ENCODE peak calls at places on chromosomes 11 and 22, in eight cellular contexts. T, X, U, L, B, E, S and I are unnamed samples.
A peak's percentile ranks its signal among the peaks of the same experiment; 100 is the strongest.

GRCh38 chr11:20193307-20193706 is 33.0 kb upstream of the DBX1 start:
- DNase-seq in U (no peak), B (no peak), T (no peak), L (no peak), S (no peak), E (no peak), X (no peak), I (no peak)

GRCh38 chr22:30806391-30806861 is 111.8 kb downstream of the OSBP2 start:
- DNase-seq in X (no peak), E (no peak), T (no peak), U (peak; percentile 42), S (no peak), L (peak; percentile 66), B (no peak), I (peak; percentile 27)

GRCh38 chr11:105923814-105924213 is 98.2 kb downstream of the MSANTD4 start:
- DNase-seq in S (no peak), E (no peak), L (peak; percentile 78), B (no peak), T (no peak), X (no peak), U (peak; percentile 24), I (no peak)

GRCh38 chr11:110763249-110764011 is 51.2 kb upstream of the ARHGAP20 start:
- DNase-seq in S (peak; percentile 33), B (no peak), U (peak; percentile 57), L (peak; percentile 88), X (no peak), T (no peak), E (no peak), I (no peak)

GRCh38 chr11:21414928-21415327 is 745.5 kb downstream of the NELL1 start:
- DNase-seq in S (no peak), L (no peak), X (no peak), T (no peak), E (no peak), U (no peak), B (no peak), I (no peak)

GRCh38 chr11:131658414-131658813 is 288.0 kb downstream of the NTM start:
- DNase-seq in B (no peak), T (no peak), E (no peak), U (no peak), X (no peak), L (no peak), S (no peak), I (no peak)

GRCh38 chr22:21657361-21658118 is 8.3 kb upstream of the PPIL2 start:
- DNase-seq in U (peak; percentile 19), E (peak; percentile 40), L (peak; percentile 32), S (peak; percentile 29), X (peak; percentile 85), B (peak; percentile 83), T (peak; percentile 62), I (peak; percentile 91)

GRCh38 chr11:117829369-117829725 is 4.8 kb upstream of the FXYD2 start:
- DNase-seq in E (no peak), X (no peak), T (no peak), U (no peak), L (no peak), B (no peak), S (no peak), I (no peak)

GRCh38 chr11:19025799-19026406 is 34.6 kb downstream of the MRGPRX2 start:
- DNase-seq in T (no peak), S (no peak), X (no peak), E (no peak), L (no peak), U (peak; percentile 4), B (no peak), I (no peak)